ENCODE peak calls at places on chromosomes 3 and 15, in nine cellular contexts. One of them, this sample, is unnamed.

GRCh38 chr3:10816019-10816862 is at the start of gene SLC6A11:
- DNase-seq in COLO829: no peak
- DNase-seq in activated CD4-positive, alpha-beta T cell treated with anti-CD3 and anti-CD28 coated beads, Interleukin-2, amount 50 U/mL, for 1 hour: no peak
- DNase-seq in endothelial cell: peak
- DNase-seq in NCI-H748 treated with DMSO at 0.1 percent for 48 hours: no peak
- DNase-seq in AG04449: no peak
- DNase-seq in LHCN-M2: no peak
- DNase-seq in CD4-positive, alpha-beta T cell: no peak
- DNase-seq in T-helper 1 cell: no peak
- DNase-seq in this sample: no peak

GRCh38 chr3:169575381-169575780 is 88.1 kb downstream of the MECOM start:
- DNase-seq in COLO829: peak
- DNase-seq in activated CD4-positive, alpha-beta T cell treated with anti-CD3 and anti-CD28 coated beads, Interleukin-2, amount 50 U/mL, for 1 hour: no peak
- DNase-seq in endothelial cell: no peak
- DNase-seq in NCI-H748 treated with DMSO at 0.1 percent for 48 hours: no peak
- DNase-seq in AG04449: no peak
- DNase-seq in LHCN-M2: peak
- DNase-seq in CD4-positive, alpha-beta T cell: no peak
- DNase-seq in T-helper 1 cell: no peak
- DNase-seq in this sample: no peak

GRCh38 chr3:123749716-123750115 is 134.4 kb downstream of the MYLK start:
- DNase-seq in COLO829: no peak
- DNase-seq in activated CD4-positive, alpha-beta T cell treated with anti-CD3 and anti-CD28 coated beads, Interleukin-2, amount 50 U/mL, for 1 hour: no peak
- DNase-seq in endothelial cell: no peak
- DNase-seq in NCI-H748 treated with DMSO at 0.1 percent for 48 hours: no peak
- DNase-seq in AG04449: peak
- DNase-seq in LHCN-M2: peak
- DNase-seq in CD4-positive, alpha-beta T cell: no peak
- DNase-seq in T-helper 1 cell: no peak
- DNase-seq in this sample: no peak

GRCh38 chr3:49415931-49416601 is 3.8 kb downstream of the TCTA start:
- DNase-seq in COLO829: no peak
- DNase-seq in activated CD4-positive, alpha-beta T cell treated with anti-CD3 and anti-CD28 coated beads, Interleukin-2, amount 50 U/mL, for 1 hour: peak
- DNase-seq in endothelial cell: no peak
- DNase-seq in NCI-H748 treated with DMSO at 0.1 percent for 48 hours: no peak
- DNase-seq in AG04449: no peak
- DNase-seq in LHCN-M2: peak
- DNase-seq in CD4-positive, alpha-beta T cell: peak
- DNase-seq in T-helper 1 cell: peak
- DNase-seq in this sample: no peak

GRCh38 chr15:67531379-67532059 is 10.6 kb downstream of the C15orf61 start:
- DNase-seq in COLO829: no peak
- DNase-seq in activated CD4-positive, alpha-beta T cell treated with anti-CD3 and anti-CD28 coated beads, Interleukin-2, amount 50 U/mL, for 1 hour: no peak
- DNase-seq in endothelial cell: no peak
- DNase-seq in NCI-H748 treated with DMSO at 0.1 percent for 48 hours: no peak
- DNase-seq in AG04449: no peak
- DNase-seq in LHCN-M2: peak
- DNase-seq in CD4-positive, alpha-beta T cell: no peak
- DNase-seq in T-helper 1 cell: no peak
- DNase-seq in this sample: no peak

GRCh38 chr3:97993526-97993925 is 21.3 kb upstream of the RIOX2 start:
- DNase-seq in COLO829: no peak
- DNase-seq in activated CD4-positive, alpha-beta T cell treated with anti-CD3 and anti-CD28 coated beads, Interleukin-2, amount 50 U/mL, for 1 hour: no peak
- DNase-seq in endothelial cell: no peak
- DNase-seq in NCI-H748 treated with DMSO at 0.1 percent for 48 hours: no peak
- DNase-seq in AG04449: no peak
- DNase-seq in LHCN-M2: no peak
- DNase-seq in CD4-positive, alpha-beta T cell: no peak
- DNase-seq in T-helper 1 cell: no peak
- DNase-seq in this sample: no peak

GRCh38 chr15:99100245-99101173 is 4.4 kb upstream of the SYNM start:
- DNase-seq in COLO829: peak
- DNase-seq in activated CD4-positive, alpha-beta T cell treated with anti-CD3 and anti-CD28 coated beads, Interleukin-2, amount 50 U/mL, for 1 hour: peak
- DNase-seq in endothelial cell: peak
- DNase-seq in NCI-H748 treated with DMSO at 0.1 percent for 48 hours: peak
- DNase-seq in AG04449: no peak
- DNase-seq in LHCN-M2: peak
- DNase-seq in CD4-positive, alpha-beta T cell: no peak
- DNase-seq in T-helper 1 cell: no peak
- DNase-seq in this sample: no peak

GRCh38 chr3:187046033-187046432 is 93.3 kb downstream of the RPL39L start:
- DNase-seq in COLO829: no peak
- DNase-seq in activated CD4-positive, alpha-beta T cell treated with anti-CD3 and anti-CD28 coated beads, Interleukin-2, amount 50 U/mL, for 1 hour: no peak
- DNase-seq in endothelial cell: no peak
- DNase-seq in NCI-H748 treated with DMSO at 0.1 percent for 48 hours: no peak
- DNase-seq in AG04449: no peak
- DNase-seq in LHCN-M2: no peak
- DNase-seq in CD4-positive, alpha-beta T cell: no peak
- DNase-seq in T-helper 1 cell: no peak
- DNase-seq in this sample: no peak

GRCh38 chr3:78857494-78858111 is 910.2 kb downstream of the ROBO1 start:
- DNase-seq in COLO829: no peak
- DNase-seq in activated CD4-positive, alpha-beta T cell treated with anti-CD3 and anti-CD28 coated beads, Interleukin-2, amount 50 U/mL, for 1 hour: no peak
- DNase-seq in endothelial cell: no peak
- DNase-seq in NCI-H748 treated with DMSO at 0.1 percent for 48 hours: peak
- DNase-seq in AG04449: no peak
- DNase-seq in LHCN-M2: peak
- DNase-seq in CD4-positive, alpha-beta T cell: no peak
- DNase-seq in T-helper 1 cell: no peak
- DNase-seq in this sample: no peak

GRCh38 chr3:134613006-134613520 is 37.8 kb downstream of the KY start:
- DNase-seq in COLO829: no peak
- DNase-seq in activated CD4-positive, alpha-beta T cell treated with anti-CD3 and anti-CD28 coated beads, Interleukin-2, amount 50 U/mL, for 1 hour: no peak
- DNase-seq in endothelial cell: no peak
- DNase-seq in NCI-H748 treated with DMSO at 0.1 percent for 48 hours: no peak
- DNase-seq in AG04449: no peak
- DNase-seq in LHCN-M2: no peak
- DNase-seq in CD4-positive, alpha-beta T cell: no peak
- DNase-seq in T-helper 1 cell: no peak
- DNase-seq in this sample: no peak

GRCh38 chr15:78421241-78421994 is 16.6 kb upstream of the IREB2 start:
- DNase-seq in COLO829: no peak
- DNase-seq in activated CD4-positive, alpha-beta T cell treated with anti-CD3 and anti-CD28 coated beads, Interleukin-2, amount 50 U/mL, for 1 hour: no peak
- DNase-seq in endothelial cell: no peak
- DNase-seq in NCI-H748 treated with DMSO at 0.1 percent for 48 hours: no peak
- DNase-seq in AG04449: no peak
- DNase-seq in LHCN-M2: no peak
- DNase-seq in CD4-positive, alpha-beta T cell: no peak
- DNase-seq in T-helper 1 cell: no peak
- DNase-seq in this sample: no peak

GRCh38 chr15:66657062-66658020 is 44.7 kb upstream of the SMAD6 start:
- DNase-seq in COLO829: no peak
- DNase-seq in activated CD4-positive, alpha-beta T cell treated with anti-CD3 and anti-CD28 coated beads, Interleukin-2, amount 50 U/mL, for 1 hour: no peak
- DNase-seq in endothelial cell: no peak
- DNase-seq in NCI-H748 treated with DMSO at 0.1 percent for 48 hours: no peak
- DNase-seq in AG04449: no peak
- DNase-seq in LHCN-M2: no peak
- DNase-seq in CD4-positive, alpha-beta T cell: no peak
- DNase-seq in T-helper 1 cell: no peak
- DNase-seq in this sample: no peak

GRCh38 chr3:154783053-154784037 is 296.8 kb upstream of the MME start:
- DNase-seq in COLO829: no peak
- DNase-seq in activated CD4-positive, alpha-beta T cell treated with anti-CD3 and anti-CD28 coated beads, Interleukin-2, amount 50 U/mL, for 1 hour: no peak
- DNase-seq in endothelial cell: no peak
- DNase-seq in NCI-H748 treated with DMSO at 0.1 percent for 48 hours: no peak
- DNase-seq in AG04449: no peak
- DNase-seq in LHCN-M2: no peak
- DNase-seq in CD4-positive, alpha-beta T cell: no peak
- DNase-seq in T-helper 1 cell: no peak
- DNase-seq in this sample: no peak

GRCh38 chr15:60582370-60583036 is 103.6 kb upstream of the ICE2 start:
- DNase-seq in COLO829: no peak
- DNase-seq in activated CD4-positive, alpha-beta T cell treated with anti-CD3 and anti-CD28 coated beads, Interleukin-2, amount 50 U/mL, for 1 hour: peak
- DNase-seq in endothelial cell: no peak
- DNase-seq in NCI-H748 treated with DMSO at 0.1 percent for 48 hours: no peak
- DNase-seq in AG04449: no peak
- DNase-seq in LHCN-M2: no peak
- DNase-seq in CD4-positive, alpha-beta T cell: peak
- DNase-seq in T-helper 1 cell: peak
- DNase-seq in this sample: no peak

GRCh38 chr15:48653216-48653615 is 7.7 kb upstream of the FBN1 start:
- DNase-seq in COLO829: no peak
- DNase-seq in activated CD4-positive, alpha-beta T cell treated with anti-CD3 and anti-CD28 coated beads, Interleukin-2, amount 50 U/mL, for 1 hour: no peak
- DNase-seq in endothelial cell: no peak
- DNase-seq in NCI-H748 treated with DMSO at 0.1 percent for 48 hours: no peak
- DNase-seq in AG04449: no peak
- DNase-seq in LHCN-M2: no peak
- DNase-seq in CD4-positive, alpha-beta T cell: no peak
- DNase-seq in T-helper 1 cell: no peak
- DNase-seq in this sample: no peak

GRCh38 chr15:73906346-73907017 is 19.8 kb upstream of the LOXL1 start:
- DNase-seq in COLO829: no peak
- DNase-seq in activated CD4-positive, alpha-beta T cell treated with anti-CD3 and anti-CD28 coated beads, Interleukin-2, amount 50 U/mL, for 1 hour: no peak
- DNase-seq in endothelial cell: no peak
- DNase-seq in NCI-H748 treated with DMSO at 0.1 percent for 48 hours: no peak
- DNase-seq in AG04449: no peak
- DNase-seq in LHCN-M2: peak
- DNase-seq in CD4-positive, alpha-beta T cell: no peak
- DNase-seq in T-helper 1 cell: no peak
- DNase-seq in this sample: no peak